ENCODE peak calls at places on chromosomes 4 and X, in ten cellular contexts. J is pancreas; H is astrocyte; Z is K562; Q is endodermal cell; W is WERI-Rb-1; B is SK-N-SH; N is PC-9; U is CD8-positive, alpha-beta T cell; G is uterus. A is an unnamed sample.
A peak's percentile ranks its signal among the peaks of the same experiment; 100 is the strongest.

GRCh38 chr4:52841707-52842456 is 20.2 kb upstream of the RASL11B start:
- DNase-seq in Q (no peak), Z (no peak), J (no peak), N (no peak), W (no peak), G (no peak), B (peak; percentile 62), U (no peak), H (peak; percentile 67), A (peak; percentile 75)

GRCh38 chr4:183969596-183969995 is 64.5 kb downstream of the STOX2 start:
- DNase-seq in G (no peak), U (no peak), W (no peak), H (no peak), Q (no peak), N (no peak), B (no peak), Z (no peak), J (no peak), A (no peak)

GRCh38 chrX:7985568-7985967 is 58.4 kb upstream of the PNPLA4 start:
- DNase-seq in J (no peak), N (no peak), U (no peak), G (no peak), W (no peak), B (no peak), Z (no peak), Q (no peak), H (peak; percentile 64), A (no peak)

GRCh38 chr4:115950806-115951205 is 837.4 kb upstream of the NDST4 start:
- DNase-seq in B (no peak), G (no peak), Q (no peak), U (no peak), J (no peak), W (no peak), Z (no peak), H (no peak), N (no peak), A (no peak)

GRCh38 chrX:150768132-150768485 is 74.9 kb downstream of the MTMR1 start:
- DNase-seq in Z (no peak), B (no peak), J (no peak), H (no peak), N (no peak), W (no peak), U (no peak), Q (no peak), G (no peak), A (no peak)

GRCh38 chrX:8731579-8732395 is at the start of gene ANOS1:
- DNase-seq in G (no peak), N (no peak), W (peak; percentile 81), Q (peak; percentile 91), H (peak; percentile 47), J (peak; percentile 69), Z (no peak), B (peak; percentile 58), U (no peak), A (peak; percentile 7)

GRCh38 chr4:37889849-37890500 is 909 bp upstream of the TBC1D1 start:
- DNase-seq in H (no peak), W (no peak), N (no peak), G (peak; percentile 72), Q (peak; percentile 63), U (no peak), J (no peak), Z (no peak), B (peak; percentile 48), A (no peak)

GRCh38 chr4:103774326-103774725 is 54.5 kb upstream of the TACR3 start:
- DNase-seq in J (no peak), N (no peak), Z (no peak), U (no peak), G (no peak), H (no peak), Q (no peak), B (no peak), W (no peak), A (no peak)

GRCh38 chr4:3082915-3083515 is 8.5 kb downstream of the HTT start:
- DNase-seq in U (no peak), W (no peak), B (no peak), H (no peak), Z (peak; percentile 72), N (no peak), Q (no peak), J (no peak), G (no peak), A (no peak)

GRCh38 chr4:185082549-185082948 is 60.5 kb upstream of the SLC25A4 start:
- DNase-seq in U (no peak), H (no peak), N (no peak), Z (no peak), B (no peak), W (no peak), J (no peak), G (no peak), Q (no peak), A (no peak)

GRCh38 chr4:72394264-72394663 is 174.8 kb downstream of the ADAMTS3 start:
- DNase-seq in Q (no peak), W (no peak), B (no peak), J (no peak), U (no peak), N (no peak), H (no peak), G (no peak), Z (peak; percentile 20), A (no peak)

GRCh38 chr4:110869862-110870577 is 247.1 kb upstream of the PITX2 start:
- DNase-seq in W (no peak), Z (no peak), H (no peak), G (no peak), U (no peak), Q (no peak), B (no peak), N (no peak), J (no peak), A (no peak)

GRCh38 chrX:107701493-107702121 is 73.3 kb downstream of the PRPS1 start:
- DNase-seq in H (no peak), Z (no peak), N (no peak), B (no peak), G (no peak), J (no peak), W (no peak), Q (peak; percentile 59), U (no peak), A (no peak)

GRCh38 chr4:16591867-16592266 is 306.6 kb downstream of the LDB2 start:
- DNase-seq in W (peak; percentile 89), Z (no peak), J (no peak), H (no peak), B (peak; percentile 16), Q (no peak), U (no peak), N (no peak), G (peak; percentile 57), A (peak; percentile 63)

GRCh38 chr4:149409186-149410056 is 406.2 kb downstream of the IQCM start:
- DNase-seq in H (peak; percentile 92), W (no peak), Z (no peak), J (no peak), B (no peak), Q (no peak), G (no peak), N (no peak), U (no peak), A (no peak)

DNA sequence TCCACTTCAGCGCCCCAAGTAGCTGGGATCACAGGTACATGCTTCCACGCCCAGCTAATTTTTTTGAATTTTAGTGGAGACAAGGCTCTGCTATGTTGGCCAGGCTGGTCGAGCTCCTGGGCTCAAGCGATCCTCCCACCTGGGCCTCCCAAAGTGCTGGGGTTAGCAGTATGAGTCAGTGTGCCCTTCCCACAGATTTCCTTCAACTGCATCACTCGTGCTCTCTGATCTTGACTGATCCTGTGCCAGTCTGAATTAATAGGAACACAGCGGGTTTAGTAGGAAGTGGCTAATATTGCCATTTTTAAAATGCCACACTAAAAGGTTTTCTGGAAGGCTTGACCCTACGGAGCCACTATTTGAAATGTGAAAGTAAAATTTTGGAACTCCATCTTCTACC is 4.3 kb upstream of the SHROOM2 start:
- DNase-seq in J (no peak), H (no peak), N (no peak), Q (no peak), Z (no peak), B (no peak), G (no peak), U (no peak), W (no peak), A (no peak)
- TF ChIP-seq CTCF in J (no peak), H (no peak), N (no peak), Q (no peak), Z (no peak), B (no peak), G (no peak), U (no peak), W (no peak), A (no peak)

DNA sequence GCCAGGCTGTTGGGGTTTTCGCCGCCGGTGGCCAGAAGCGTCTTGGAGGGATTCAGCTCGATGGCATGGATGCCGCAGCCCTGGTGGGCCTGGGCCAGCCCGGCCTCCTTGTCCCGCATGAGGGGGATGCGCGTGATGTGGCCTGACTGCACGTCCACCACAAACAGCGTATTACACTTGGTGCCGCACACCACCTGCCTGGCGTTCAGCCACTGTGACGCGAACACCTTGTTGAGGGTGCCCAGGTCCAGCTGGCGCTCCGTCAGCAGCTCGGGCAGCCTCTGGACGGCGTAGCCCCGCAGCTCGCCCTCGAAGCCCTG is 728 bp downstream of the DCAF12L2 start:
- DNase-seq in U (no peak), B (no peak), Z (no peak), N (no peak), W (no peak), Q (no peak), J (no peak), G (no peak), H (no peak), A (no peak)
- H3K4me3 ChIP-seq in U (no peak overlapping the region), B (no peak overlapping the region), Z (no peak overlapping the region), N (no peak overlapping the region), W (no peak overlapping the region), Q (no peak overlapping the region), J (no peak overlapping the region), G (peak overlapping the region; percentile 24), H (no peak overlapping the region), A (no peak overlapping the region)

DNA sequence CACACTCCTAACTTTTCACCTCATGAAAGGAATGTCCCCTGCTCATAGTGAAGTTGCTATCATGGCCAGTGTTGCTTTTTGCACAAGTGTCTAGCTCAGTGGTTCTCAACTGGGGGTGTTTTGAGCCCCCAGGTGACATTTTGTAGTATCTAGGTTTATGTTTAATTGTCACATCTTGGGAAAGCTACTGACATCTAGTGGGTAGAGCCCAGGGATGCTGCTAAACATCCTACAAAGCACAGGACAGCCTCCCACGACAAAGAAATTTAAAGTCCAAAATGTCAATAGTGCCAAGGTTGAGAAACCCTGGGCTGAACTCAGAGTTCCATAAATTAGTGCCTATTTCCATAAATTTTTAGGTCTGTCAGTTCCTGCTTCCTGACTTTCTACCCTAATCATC is 70.7 kb upstream of the HCCS start:
- DNase-seq in Q (no peak), H (no peak), G (no peak), J (no peak), W (no peak), B (no peak), U (no peak), N (no peak), Z (no peak), A (no peak)
- TF ChIP-seq CTCF in Q (peak; percentile 31), H (no peak), G (no peak), J (no peak), W (no peak), B (no peak), U (no peak), N (no peak), Z (no peak), A (no peak)

DNA sequence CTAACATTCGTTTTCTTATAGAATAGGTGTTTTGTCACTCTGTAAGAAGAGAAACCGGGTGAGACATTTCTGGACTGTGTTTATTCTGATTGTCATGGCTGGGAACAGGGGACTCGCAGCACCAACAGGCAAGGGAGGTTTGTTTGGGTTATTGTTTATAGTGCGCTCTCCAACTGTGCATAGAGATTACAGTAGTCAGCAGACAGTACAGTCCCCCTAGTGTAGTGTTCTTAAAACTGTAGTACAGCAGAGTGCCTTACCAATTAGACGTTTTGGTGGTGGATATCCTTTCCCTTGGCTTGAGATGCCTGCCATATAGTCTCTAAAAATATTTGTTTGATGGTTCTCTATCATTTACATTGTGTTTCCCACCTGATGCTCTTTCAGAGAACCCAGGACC is 782 bp upstream of the RNF150 start:
- DNase-seq in N (no peak), H (no peak), B (peak; percentile 22), U (no peak), Q (no peak), Z (no peak), W (no peak), G (no peak), J (no peak), A (no peak)
- H3K4me3 ChIP-seq in N (no peak overlapping the region), H (no peak overlapping the region), B (no peak overlapping the region), U (no peak overlapping the region), Q (no peak overlapping the region), Z (no peak overlapping the region), W (peak overlapping the region; percentile 80), G (no peak overlapping the region), J (no peak overlapping the region), A (no peak overlapping the region)